ENCODE peak calls at places on chromosome 18, in seven cellular contexts. Y, G, E, K, B, Z and R are unnamed samples.

GRCh38 chr18:27185897-27186296 is 789 bp upstream of the CHST9 start:
- DNase-seq in B (no peak), Z (no peak), Y (no peak), G (no peak), E (no peak), K (no peak), R (no peak)

GRCh38 chr18:8264861-8265411 is 344.3 kb upstream of the RAB12 start:
- DNase-seq in B (no peak), E (peak; percentile 17), Y (peak; percentile 57), K (no peak), Z (no peak), G (no peak), R (no peak)

GRCh38 chr18:75247601-75248421 is 37.2 kb downstream of the TSHZ1 start:
- DNase-seq in Z (no peak), Y (no peak), G (no peak), E (peak; percentile 6), B (no peak), K (no peak), R (no peak)

GRCh38 chr18:9323750-9324445 is 10.7 kb upstream of the TWSG1 start:
- DNase-seq in E (no peak), B (no peak), Z (no peak), K (no peak), Y (no peak), G (no peak), R (no peak)

GRCh38 chr18:78612801-78613200 is 366.8 kb upstream of the SALL3 start:
- DNase-seq in Z (no peak), G (no peak), B (no peak), K (no peak), Y (no peak), E (no peak), R (no peak)

GRCh38 chr18:42706029-42706608 is 409.4 kb downstream of the RIT2 start:
- DNase-seq in G (no peak), E (no peak), Z (no peak), Y (no peak), K (no peak), B (no peak), R (no peak)

GRCh38 chr18:10792181-10792580 is 266.4 kb downstream of the NAPG start:
- DNase-seq in G (no peak), Z (no peak), E (no peak), K (no peak), Y (no peak), B (no peak), R (no peak)

GRCh38 chr18:63578357-63578958 is 8.7 kb upstream of the SERPINB13 start:
- DNase-seq in Z (peak; percentile 35), B (peak; percentile 64), Y (peak; percentile 28), E (peak; percentile 23), G (peak; percentile 41), K (no peak), R (no peak)

GRCh38 chr18:38256366-38256765 is 690.8 kb upstream of the CELF4 start:
- DNase-seq in Z (no peak), Y (no peak), E (no peak), K (no peak), B (no peak), G (no peak), R (no peak)

GRCh38 chr18:63431180-63431579 is 8.9 kb upstream of the VPS4B start:
- DNase-seq in E (no peak), G (no peak), Z (no peak), K (no peak), Y (no peak), B (no peak), R (no peak)

GRCh38 chr18:43303376-43303775 is 26.1 kb upstream of the SYT4 start:
- DNase-seq in Y (no peak), G (no peak), Z (no peak), E (no peak), B (no peak), K (no peak), R (no peak)

GRCh38 chr18:34809697-34810096 is 99.6 kb downstream of the DTNA start:
- DNase-seq in E (peak; percentile 52), Y (peak; percentile 6), K (no peak), Z (peak; percentile 41), B (peak; percentile 82), G (peak; percentile 50), R (peak; percentile 41)

GRCh38 chr18:37364237-37364636 is 201.4 kb downstream of the CELF4 start:
- DNase-seq in K (no peak), G (no peak), Y (no peak), Z (no peak), B (no peak), E (no peak), R (no peak)

DNA sequence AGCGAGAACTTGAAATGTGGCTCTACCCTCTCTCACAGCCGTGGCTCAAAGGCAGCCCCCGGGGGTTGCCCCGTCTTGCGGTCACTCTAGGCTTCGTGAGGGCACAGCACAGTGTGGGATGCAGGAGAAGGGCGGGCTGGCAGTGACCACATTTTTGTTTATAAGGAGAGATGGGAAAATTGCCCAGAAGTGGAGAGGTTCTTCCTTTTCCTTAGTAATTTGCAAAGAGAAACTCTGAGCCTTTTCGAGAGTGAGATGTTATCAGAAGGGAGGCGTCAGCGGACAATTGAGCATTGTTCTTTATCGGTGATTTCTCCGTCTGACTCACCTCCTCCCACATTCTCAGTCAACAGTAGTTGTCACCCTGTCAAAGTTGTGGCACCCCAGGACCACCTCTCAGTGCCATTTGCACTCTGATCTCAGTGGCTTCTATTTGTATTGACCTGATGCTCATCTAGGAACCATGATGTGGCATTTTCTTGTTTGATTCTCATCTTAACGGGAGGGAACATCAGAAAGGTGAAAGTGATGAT is 89.6 kb downstream of the ACAA2 start:
- DNase-seq in B (no peak), K (peak; percentile 43), G (peak; percentile 79), Y (no peak), Z (no peak), E (peak; percentile 80), R (no peak)
- TF ChIP-seq JUND in B (no peak), K (no peak), G (no peak), Y (peak; percentile 86), Z (peak; percentile 72), E (no peak), R (no peak)

GRCh38 chr18:70523035-70523797 is 234.4 kb downstream of the SOCS6 start:
- DNase-seq in E (no peak), G (no peak), Y (no peak), K (no peak), Z (no peak), B (no peak), R (no peak)
- TF ChIP-seq JUND in E (no peak), G (no peak), Y (no peak), K (no peak), Z (no peak), B (no peak), R (no peak)

GRCh38 chr18:12336887-12337286 is 28.8 kb downstream of the TUBB6 start:
- DNase-seq in Z (peak; percentile 30), G (no peak), K (no peak), Y (no peak), B (no peak), E (peak; percentile 86), R (peak; percentile 57)
- TF ChIP-seq JUND in Z (no peak), G (no peak), K (no peak), Y (no peak), B (no peak), E (no peak), R (no peak)

GRCh38 chr18:58396144-58396543 is 232.7 kb downstream of the ALPK2 start:
- DNase-seq in Z (no peak), K (no peak), Y (no peak), E (no peak), B (no peak), G (no peak), R (no peak)

GRCh38 chr18:58394046-58394445 is 234.8 kb downstream of the ALPK2 start:
- DNase-seq in Y (no peak), E (no peak), B (no peak), K (no peak), Z (no peak), G (no peak), R (no peak)

GRCh38 chr18:58396966-58397365 is 231.9 kb downstream of the ALPK2 start:
- DNase-seq in Z (no peak), B (no peak), G (no peak), E (no peak), K (no peak), Y (no peak), R (no peak)

GRCh38 chr18:58393295-58393694 is 235.6 kb downstream of the ALPK2 start:
- DNase-seq in G (no peak), K (no peak), Y (no peak), E (no peak), B (no peak), Z (no peak), R (no peak)

GRCh38 chr18:58394607-58395425 is 234.1 kb downstream of the ALPK2 start:
- DNase-seq in K (no peak), Y (no peak), G (no peak), B (no peak), Z (no peak), E (no peak), R (no peak)
- TF ChIP-seq JUND in K (no peak), Y (no peak), G (no peak), B (no peak), Z (no peak), E (no peak), R (no peak)

DNA sequence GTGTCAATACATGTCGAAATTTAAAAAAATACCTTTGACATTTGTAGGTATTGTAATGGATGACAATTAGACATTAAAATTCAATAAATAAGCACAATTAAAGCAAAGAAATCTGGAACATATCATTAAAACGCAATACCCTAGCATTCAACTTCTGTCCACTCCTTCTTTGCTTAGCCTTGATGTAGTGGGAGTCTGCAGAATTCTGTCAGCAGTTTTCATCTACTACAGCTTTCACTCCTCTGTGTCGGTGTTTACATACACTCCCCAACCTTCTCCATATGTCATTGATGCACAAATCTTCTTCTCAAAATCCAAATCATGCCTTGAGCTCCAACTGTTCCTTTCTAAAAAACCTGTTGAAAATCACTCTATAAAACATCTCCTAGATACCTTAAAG is 1380.6 kb downstream of the DSC3 start:
- DNase-seq in Z (no peak), B (no peak), E (no peak), G (no peak), Y (no peak), K (no peak), R (no peak)
- TF ChIP-seq JUND in Z (no peak), B (no peak), E (no peak), G (no peak), Y (no peak), K (no peak), R (no peak)

GRCh38 chr18:21468514-21469164 is 131.9 kb downstream of the ESCO1 start:
- DNase-seq in Y (no peak), G (no peak), B (no peak), E (no peak), K (no peak), Z (no peak), R (no peak)
- TF ChIP-seq JUND in Y (no peak), G (no peak), B (no peak), E (no peak), K (no peak), Z (no peak), R (no peak)